ENCODE peak calls at places on chromosomes 13 and 19, in ten cellular contexts. H is neural progenitor cell, E is thoracic aorta, I is prostate gland, N is WERI-Rb-1, A is upper lobe of right lung, G is adrenal gland, S is ovary, V is tibial artery, B is SK-N-SH. O is an unnamed sample. For H3K27me3 and H3K9me3, the result is how much of the 10 kb centered on the place peaks cover.

GRCh38 chr19:3458595-3459284 is 21.6 kb downstream of the SMIM24 start:
- DNase-seq in H (peak), E (no peak), I (no peak), N (no peak), A (peak), G (no peak), S (peak), V (peak), B (peak), O (peak)

GRCh38 chr19:41933693-41934426 is 5.6 kb upstream of the ERFL start:
- DNase-seq in H (no peak), E (no peak), I (no peak), N (no peak), A (no peak), G (no peak), S (no peak), V (no peak), B (no peak), O (peak)

GRCh38 chr13:73782781-73783180 is 351.4 kb downstream of the KLF12 start:
- DNase-seq in H (peak), E (no peak), I (no peak), N (no peak), A (no peak), G (no peak), S (no peak), V (no peak), B (peak), O (no peak)

GRCh38 chr19:14363203-14364097 is 17.8 kb upstream of the ADGRE5 start:
- DNase-seq in H (peak), E (peak), I (peak), N (peak), A (peak), G (peak), S (peak), V (peak), B (peak), O (peak)

GRCh38 chr13:107438251-107438650 is 777.1 kb downstream of the LIG4 start:
- DNase-seq in H (no peak), E (no peak), I (no peak), N (no peak), A (no peak), G (no peak), S (no peak), V (no peak), B (no peak), O (no peak)

GRCh38 chr13:50732712-50733111 is 110.8 kb downstream of the DLEU7 start:
- DNase-seq in H (no peak), E (no peak), I (no peak), N (no peak), A (no peak), G (no peak), S (no peak), V (no peak), B (peak), O (no peak)

GRCh38 chr13:108276060-108276459 is 6.5 kb downstream of the TNFSF13B start:
- DNase-seq in H (no peak), E (no peak), I (no peak), N (no peak), A (no peak), G (peak), S (peak), V (peak), B (no peak), O (no peak)

GRCh38 chr19:7930765-7931164 is 4.8 kb upstream of the CTXN1 start:
- DNase-seq in H (no peak), E (no peak), I (no peak), N (no peak), A (no peak), G (no peak), S (no peak), V (no peak), B (no peak), O (no peak)

GRCh38 chr13:112172641-112173171 is 105.8 kb downstream of the SOX1 start:
- DNase-seq in H (peak), E (no peak), I (no peak), N (no peak), A (no peak), G (no peak), S (no peak), V (no peak), B (no peak), O (peak)

GRCh38 chr13:82565191-82565590 is 1317.1 kb downstream of the SLITRK1 start:
- DNase-seq in H (peak), E (no peak), I (no peak), N (no peak), A (no peak), G (no peak), S (no peak), V (no peak), B (no peak), O (no peak)

GRCh38 chr19:17530586-17530985 is 19.1 kb downstream of the PGLS start:
- DNase-seq in H (no peak), E (no peak), I (no peak), N (peak), A (no peak), G (no peak), S (no peak), V (no peak), B (no peak), O (peak)

GRCh38 chr19:13699786-13700185 is 64.5 kb upstream of the MRI1 start:
- DNase-seq in H (no peak), E (no peak), I (no peak), N (no peak), A (no peak), G (no peak), S (no peak), V (no peak), B (no peak), O (no peak)

GRCh38 chr19:35612559-35613321 is at the start of gene HAUS5:
- DNase-seq in H (peak), E (peak), I (peak), N (peak), A (peak), G (peak), S (peak), V (peak), B (peak), O (peak)

GRCh38 chr19:18304496-18305312 is 18.2 kb downstream of the LSM4 start:
- DNase-seq in H (peak), E (peak), I (no peak), N (peak), A (peak), G (peak), S (peak), V (peak), B (peak), O (peak)

GRCh38 chr13:95235199-95235726 is 66.0 kb downstream of the ABCC4 start:
- DNase-seq in H (no peak), E (no peak), I (no peak), N (no peak), A (no peak), G (no peak), S (no peak), V (no peak), B (no peak), O (no peak)

GRCh38 chr13:99605417-99606321 is 104.4 kb downstream of the TM9SF2 start:
- DNase-seq in H (peak), E (no peak), I (peak), N (peak), A (peak), G (peak), S (peak), V (peak), B (peak), O (peak)

GRCh38 chr13:113526466-113527220 is 36.1 kb upstream of the DCUN1D2 start:
- DNase-seq in H (no peak), E (no peak), I (no peak), N (peak), A (no peak), G (no peak), S (no peak), V (no peak), B (no peak), O (no peak)

GRCh38 chr19:40497214-40497613 is 30.4 kb downstream of the SPTBN4 start:
- DNase-seq in H (no peak), E (no peak), I (no peak), N (no peak), A (no peak), G (no peak), S (no peak), V (no peak), B (no peak), O (no peak)

DNA sequence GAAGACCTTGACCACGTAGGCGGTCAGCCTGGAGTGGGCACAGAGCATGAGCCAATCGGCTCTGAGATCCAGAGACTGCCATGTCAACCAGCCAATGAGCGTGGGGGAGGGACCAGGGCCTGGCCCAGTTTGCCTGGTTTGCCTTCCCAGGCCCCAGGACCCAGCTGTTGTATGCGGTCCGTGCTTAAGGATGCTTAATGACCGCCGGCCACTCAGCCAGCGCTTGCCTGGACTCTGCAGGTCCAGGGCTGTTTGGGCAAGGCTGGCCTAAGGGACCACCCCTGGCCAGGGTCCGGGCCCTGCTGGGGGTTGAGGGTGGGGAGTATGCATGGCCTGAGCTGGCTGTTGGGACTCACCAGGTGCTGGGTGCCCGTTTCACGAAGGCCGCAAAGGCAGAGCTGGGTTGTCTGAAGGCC is 23.1 kb upstream of the TNFSF14 start:
- DNase-seq in H (no peak), E (no peak), I (no peak), N (no peak), A (no peak), G (no peak), S (no peak), V (no peak), B (no peak), O (peak)
- H3K27me3 ChIP-seq in H (under half), E (under half), I (under half), N (under half), A (under half), G (under half), S (under half), V (under half), B (under half), O (under half)

GRCh38 chr19:36748431-36749275 is 24.0 kb downstream of the ZNF850 start:
- DNase-seq in H (no peak), E (no peak), I (no peak), N (no peak), A (no peak), G (no peak), S (no peak), V (no peak), B (no peak), O (no peak)
- H3K9me3 ChIP-seq in H (half or more), E (half or more), I (under half), N (under half), A (half or more), G (half or more), S (under half), V (under half), B (half or more), O (half or more)

GRCh38 chr13:66581691-66582090 is 648.4 kb downstream of the PCDH9 start:
- DNase-seq in H (no peak), E (no peak), I (no peak), N (no peak), A (no peak), G (no peak), S (no peak), V (no peak), B (no peak), O (no peak)
- TF ChIP-seq CTCF in H (no peak), E (no peak), I (no peak), N (no peak), A (no peak), G (no peak), S (no peak), V (no peak), B (no peak), O (no peak)

GRCh38 chr19:47423203-47423882 is 4.0 kb upstream of the MEIS3 start:
- DNase-seq in H (no peak), E (no peak), I (no peak), N (no peak), A (no peak), G (no peak), S (no peak), V (no peak), B (no peak), O (peak)
- H3K27me3 ChIP-seq in H (half or more), E (under half), I (under half), N (under half), A (half or more), G (half or more), S (under half), V (under half), B (under half), O (under half)

DNA sequence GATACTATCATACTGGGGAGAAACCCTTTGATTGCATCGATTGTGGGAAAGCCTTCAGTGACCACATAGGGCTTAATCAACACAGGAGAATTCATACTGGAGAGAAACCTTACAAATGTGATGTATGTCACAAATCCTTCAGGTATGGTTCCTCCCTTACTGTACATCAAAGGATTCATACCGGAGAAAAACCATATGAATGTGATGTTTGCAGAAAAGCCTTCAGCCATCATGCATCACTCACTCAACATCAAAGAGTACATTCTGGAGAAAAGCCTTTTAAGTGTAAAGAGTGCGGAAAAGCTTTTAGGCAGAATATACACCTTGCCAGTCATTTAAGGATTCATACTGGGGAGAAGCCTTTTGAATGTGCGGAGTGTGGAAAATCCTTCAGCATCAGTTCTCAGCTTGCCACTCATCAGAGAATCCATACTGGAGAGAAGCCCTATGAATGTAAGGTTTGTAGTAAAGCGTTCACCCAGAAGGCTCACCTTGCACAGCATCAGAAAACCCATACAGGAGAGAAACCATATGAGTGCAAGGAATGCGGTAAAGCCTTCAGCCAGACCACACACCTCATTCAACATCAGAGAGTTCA is 12.9 kb upstream of the ZNF470 start:
- DNase-seq in H (no peak), E (no peak), I (no peak), N (no peak), A (no peak), G (no peak), S (no peak), V (no peak), B (no peak), O (no peak)
- H3K9me3 ChIP-seq in H (half or more), E (half or more), I (under half), N (under half), A (half or more), G (half or more), S (under half), V (under half), B (half or more), O (half or more)

DNA sequence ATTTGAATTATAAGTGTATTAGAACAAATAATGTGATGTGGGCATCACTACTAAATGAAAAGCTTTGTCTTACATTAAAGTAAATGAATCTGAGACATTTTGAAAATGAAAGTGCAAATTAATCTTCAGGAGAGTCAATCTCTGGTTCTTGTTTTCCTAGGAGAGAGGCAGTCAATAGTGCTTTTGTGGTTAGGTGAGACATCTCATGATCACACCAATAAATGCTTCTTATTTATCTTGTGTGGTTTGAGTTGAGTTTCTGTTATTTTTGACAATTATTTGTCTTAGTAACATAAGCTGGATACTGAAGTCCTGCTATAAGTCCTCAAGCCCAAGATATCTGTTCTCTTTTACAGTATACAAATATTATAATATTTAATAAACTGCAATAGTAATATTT is 1378.0 kb upstream of the PCDH9 start:
- DNase-seq in H (no peak), E (no peak), I (no peak), N (no peak), A (no peak), G (no peak), S (no peak), V (no peak), B (no peak), O (no peak)
- TF ChIP-seq CTCF in H (no peak), E (no peak), I (no peak), N (no peak), A (no peak), G (no peak), S (no peak), V (no peak), B (no peak), O (no peak)

GRCh38 chr19:47407417-47407774 is 11.9 kb downstream of the MEIS3 start:
- DNase-seq in H (no peak), E (no peak), I (no peak), N (no peak), A (no peak), G (no peak), S (no peak), V (no peak), B (peak), O (no peak)

GRCh38 chr19:47405197-47405550 is 14.2 kb downstream of the MEIS3 start:
- DNase-seq in H (no peak), E (no peak), I (no peak), N (no peak), A (no peak), G (no peak), S (no peak), V (no peak), B (no peak), O (no peak)

GRCh38 chr19:47408156-47408938 is 11.0 kb downstream of the MEIS3 start:
- DNase-seq in H (no peak), E (no peak), I (no peak), N (no peak), A (no peak), G (no peak), S (no peak), V (no peak), B (no peak), O (no peak)

GRCh38 chr19:47405854-47406417 is 13.4 kb downstream of the MEIS3 start:
- DNase-seq in H (no peak), E (no peak), I (no peak), N (no peak), A (no peak), G (no peak), S (no peak), V (no peak), B (no peak), O (no peak)

DNA sequence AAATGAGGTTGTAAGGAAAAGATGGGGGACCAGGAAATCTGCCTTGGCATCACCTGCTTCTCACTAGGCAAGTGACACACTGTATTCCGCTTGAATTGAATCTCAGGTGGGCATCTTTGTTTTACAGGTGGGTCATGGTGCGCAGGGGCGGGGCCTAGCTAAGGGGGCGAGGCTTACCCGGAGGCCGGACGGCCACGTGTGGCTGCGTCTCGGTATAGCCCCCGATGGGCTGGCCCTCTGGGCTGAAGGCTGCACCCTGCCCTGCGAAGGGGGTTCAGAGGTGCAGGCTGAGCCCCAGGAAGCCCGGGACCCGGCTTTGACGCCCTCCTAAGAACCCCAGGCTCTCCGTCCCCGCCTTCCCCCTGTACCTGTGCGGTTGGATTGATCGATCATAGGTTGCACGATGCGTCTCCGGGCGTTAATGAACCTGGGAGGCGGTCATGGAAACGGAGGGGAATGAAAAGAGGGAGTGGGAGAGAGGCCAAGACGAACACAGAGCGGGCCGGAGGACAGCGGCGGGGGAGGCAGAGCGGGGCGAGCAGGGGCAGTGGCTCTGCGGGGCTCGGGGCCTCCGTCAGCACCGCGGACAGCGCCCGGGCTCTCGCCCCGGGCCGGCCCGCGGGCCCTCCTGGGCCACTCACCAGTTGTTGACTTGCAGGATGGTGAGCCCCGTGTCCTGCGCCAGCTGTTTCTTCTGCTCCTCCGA is 12.5 kb downstream of the MEIS3 start:
- DNase-seq in H (peak), E (no peak), I (no peak), N (no peak), A (no peak), G (no peak), S (no peak), V (no peak), B (no peak), O (peak)
- H3K27me3 ChIP-seq in H (under half), E (under half), I (under half), N (under half), A (under half), G (under half), S (under half), V (under half), B (under half), O (under half)

O was measured in endodermal cell.